ENCODE peak calls at places on chromosomes 6 and 20, in six cellular contexts. O, Q, P, K, R and J are unnamed samples.

GRCh38 chr20:17758512-17758911 is 58.7 kb downstream of the BANF2 start:
- DNase-seq in O (no peak), Q (no peak), P (no peak), K (no peak), R (no peak), J (no peak)

GRCh38 chr6:4805553-4806307 is 29.5 kb downstream of the CDYL start:
- DNase-seq in O (no peak), Q (peak; percentile 63), P (peak; percentile 73), K (peak; percentile 27), R (peak; percentile 50), J (no peak)

GRCh38 chr20:12835999-12836398 is 172.8 kb upstream of the SPTLC3 start:
- DNase-seq in O (no peak), Q (no peak), P (no peak), K (peak; percentile 29), R (no peak), J (no peak)

GRCh38 chr6:43911625-43912577 is 141.9 kb downstream of the VEGFA start:
- DNase-seq in O (no peak), Q (peak; percentile 28), P (no peak), K (peak; percentile 62), R (no peak), J (no peak)

GRCh38 chr6:166815629-166816028 is 140.7 kb downstream of the RNASET2 start:
- DNase-seq in O (no peak), Q (no peak), P (no peak), K (peak; percentile 46), R (no peak), J (no peak)

GRCh38 chr20:12394786-12395185 is 477.1 kb downstream of the BTBD3 start:
- DNase-seq in O (peak; percentile 28), Q (no peak), P (no peak), K (peak; percentile 54), R (no peak), J (no peak)

GRCh38 chr6:34067814-34068213 is 78.1 kb downstream of the GRM4 start:
- DNase-seq in O (peak; percentile 25), Q (no peak), P (no peak), K (no peak), R (no peak), J (no peak)

GRCh38 chr6:144106206-144106605 is 10.8 kb upstream of the SF3B5 start:
- DNase-seq in O (no peak), Q (no peak), P (no peak), K (no peak), R (no peak), J (no peak)

GRCh38 chr20:39660251-39660650 is 698.1 kb downstream of the DHX35 start:
- DNase-seq in O (no peak), Q (no peak), P (no peak), K (no peak), R (no peak), J (no peak)

GRCh38 chr6:88728756-88729155 is 234.7 kb downstream of the RNGTT start:
- DNase-seq in O (no peak), Q (no peak), P (no peak), K (no peak), R (no peak), J (no peak)

GRCh38 chr6:53327017-53327395 is 21.7 kb downstream of the ELOVL5 start:
- DNase-seq in O (no peak), Q (no peak), P (no peak), K (no peak), R (peak; percentile 35), J (no peak)

GRCh38 chr20:52031574-52032303 is 159.8 kb downstream of the ZFP64 start:
- DNase-seq in O (no peak), Q (no peak), P (no peak), K (peak; percentile 68), R (no peak), J (no peak)

GRCh38 chr20:20489054-20489453 is 121.2 kb downstream of the INSM1 start:
- DNase-seq in O (no peak), Q (no peak), P (no peak), K (no peak), R (no peak), J (no peak)
- H3K4me3 ChIP-seq in O (no peak overlapping the region), Q (no peak overlapping the region), P (no peak overlapping the region), K (no peak overlapping the region), R (no peak overlapping the region), J (no peak overlapping the region)

DNA sequence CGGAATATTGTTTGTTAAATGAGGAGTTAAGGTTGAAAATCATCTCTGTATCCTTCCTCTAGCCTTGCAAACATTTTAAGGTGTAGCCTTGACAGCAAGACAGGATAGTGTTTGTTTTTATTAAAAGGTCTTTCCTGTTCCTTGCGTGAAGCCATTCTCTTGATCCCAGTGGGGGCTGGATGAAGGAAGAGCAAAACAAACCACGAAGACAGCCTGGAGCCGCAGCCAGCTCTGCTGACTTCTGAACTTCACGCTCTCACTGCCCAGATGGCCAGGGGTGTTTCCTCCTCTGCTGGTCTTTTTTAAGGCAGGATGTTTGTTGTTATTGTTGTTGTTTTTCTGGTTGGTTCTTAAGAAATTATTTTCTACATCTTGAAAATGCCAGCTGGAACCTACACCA is 156.4 kb downstream of the MTHFD1L start:
- DNase-seq in O (no peak), Q (no peak), P (no peak), K (no peak), R (peak; percentile 34), J (no peak)
- H3K27ac ChIP-seq in O (no peak overlapping the region), Q (no peak overlapping the region), P (no peak overlapping the region), K (no peak overlapping the region), R (no peak overlapping the region), J (no peak overlapping the region)

DNA sequence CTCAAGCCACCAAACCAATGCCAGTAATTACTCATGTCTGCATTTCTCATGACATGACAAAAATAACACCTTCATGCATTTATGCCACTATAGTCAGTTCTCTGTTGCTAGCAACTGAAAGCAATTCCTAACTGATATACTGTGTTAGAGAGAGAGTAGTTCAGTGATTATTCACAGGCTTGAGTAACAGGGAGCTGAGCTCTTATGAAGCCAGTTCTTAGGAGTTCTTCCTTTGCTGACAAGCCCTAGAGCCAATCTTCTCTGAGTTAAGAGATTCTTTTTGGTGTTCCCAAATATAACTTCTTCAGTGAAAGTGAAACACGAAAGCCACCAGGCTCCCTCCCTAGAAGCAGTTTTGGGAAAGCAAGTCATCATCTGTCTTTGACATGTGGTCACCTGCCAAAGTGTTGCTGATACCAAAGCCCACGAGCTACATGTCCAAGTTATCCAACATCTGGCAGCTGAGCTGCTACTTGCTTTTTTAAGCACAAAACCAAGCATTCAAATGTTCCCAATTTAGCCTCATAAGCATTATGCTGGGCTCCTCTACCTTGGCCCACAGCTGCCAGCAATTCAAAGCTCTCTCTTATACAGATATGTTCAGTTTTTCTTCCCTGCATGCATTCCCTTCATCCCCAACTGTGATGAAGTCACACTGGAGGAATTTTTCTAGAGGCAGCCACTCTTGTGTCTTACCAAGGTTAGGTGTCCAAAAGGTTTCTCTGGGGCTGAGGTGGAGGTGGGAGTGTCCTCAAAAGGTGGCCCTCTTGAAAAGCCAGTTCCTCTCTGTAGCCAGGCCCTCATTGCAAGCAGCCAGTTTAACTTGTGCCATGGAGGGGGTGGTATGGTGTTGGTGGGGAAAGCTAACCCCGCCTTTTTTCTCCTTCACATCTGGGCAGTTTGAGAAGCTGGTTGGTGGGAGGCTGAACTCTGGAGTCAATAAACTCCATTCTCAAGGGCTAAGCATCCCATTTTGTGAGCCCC is 92.7 kb upstream of the ARMC2 start:
- DNase-seq in O (peak; percentile 93), Q (no peak), P (no peak), K (no peak), R (no peak), J (no peak)
- H3K4me3 ChIP-seq in O (peak overlapping the region; percentile 13), Q (no peak overlapping the region), P (no peak overlapping the region), K (no peak overlapping the region), R (no peak overlapping the region), J (no peak overlapping the region)

GRCh38 chr6:39791850-39792500 is at the start of gene DAAM2:
- DNase-seq in O (no peak), Q (peak; percentile 72), P (peak; percentile 78), K (peak; percentile 78), R (peak; percentile 54), J (no peak)
- H3K27ac ChIP-seq in O (no peak within 1 kb of the TSS), Q (peak within 1 kb of the TSS; percentile 76), P (peak within 1 kb of the TSS; percentile 95), K (peak within 1 kb of the TSS; percentile 86), R (no peak within 1 kb of the TSS), J (peak within 1 kb of the TSS; percentile 89)